ENCODE peak calls at places on chromosomes 1 and 21, in four cellular contexts. I is GM12878, H is HepG2, V is H1. O is an unnamed sample.

GRCh38 chr1:73194965-73195364 is 912.6 kb upstream of the NEGR1 start:
- DNase-seq in V (no peak), H (no peak), I (no peak), O (no peak)

GRCh38 chr1:201259476-201260235 is 23.6 kb upstream of the PKP1 start:
- DNase-seq in V (peak; percentile 86), I (no peak), H (no peak), O (no peak)

GRCh38 chr1:21724570-21724969 is 55.4 kb upstream of the RAP1GAP start:
- DNase-seq in H (no peak), V (no peak), I (no peak), O (no peak)

GRCh38 chr1:37574834-37575479 is 18.2 kb downstream of the DNALI1 start:
- DNase-seq in I (no peak), H (no peak), V (no peak), O (no peak)

GRCh38 chr21:41650526-41651145 is 116.2 kb downstream of the RIPK4 start:
- DNase-seq in V (no peak), H (no peak), I (no peak), O (no peak)

GRCh38 chr1:232250838-232251237 is 379.1 kb downstream of the SIPA1L2 start:
- DNase-seq in V (no peak), I (no peak), H (no peak), O (no peak)

GRCh38 chr1:213070399-213070798 is 19.4 kb downstream of the RPS6KC1 start:
- DNase-seq in H (peak; percentile 35), V (no peak), I (peak; percentile 84), O (no peak)

GRCh38 chr1:22104865-22105437 is 37.9 kb downstream of the WNT4 start:
- DNase-seq in H (no peak), I (no peak), V (no peak), O (no peak)

GRCh38 chr21:33901421-33902288 is 13.9 kb downstream of the ATP5PO start:
- DNase-seq in H (peak; percentile 20), V (peak; percentile 61), I (no peak), O (peak; percentile 80)

GRCh38 chr21:24076179-24076578 is 1531.1 kb downstream of the MRPL39 start:
- DNase-seq in H (no peak), I (no peak), V (no peak), O (no peak)

DNA sequence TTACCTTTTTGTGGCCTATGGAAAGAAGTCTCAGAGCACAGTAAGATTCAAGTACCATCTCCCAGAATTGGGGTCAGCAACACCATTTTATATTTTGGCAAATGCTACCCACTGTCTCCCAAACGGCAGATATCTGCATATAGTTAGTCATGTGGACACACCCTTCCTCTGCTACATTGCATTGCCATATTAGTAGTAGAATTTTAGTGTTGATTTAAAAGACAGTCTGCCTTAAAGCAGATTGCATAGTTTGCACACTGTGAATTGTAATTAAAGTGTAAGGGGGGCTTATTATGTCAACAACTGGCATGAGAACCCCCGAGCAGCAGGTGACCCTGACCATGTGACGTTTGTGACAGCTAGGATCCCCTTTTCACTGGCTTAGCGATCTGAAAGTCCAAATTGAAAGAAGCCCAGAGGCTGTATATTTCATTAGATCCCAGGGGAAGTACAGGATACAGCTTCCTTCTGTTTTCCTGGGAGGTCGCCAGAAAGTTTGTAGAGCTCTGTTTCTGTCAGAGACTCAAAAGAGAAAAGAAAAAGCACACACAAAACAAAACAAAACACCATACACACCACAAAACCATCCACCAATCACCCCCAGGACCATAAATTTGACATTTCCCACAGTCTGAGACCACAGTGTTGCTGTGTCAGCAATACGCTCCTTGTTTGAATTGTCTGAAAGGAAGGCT is 172.4 kb downstream of the NFIA start:
- DNase-seq in I (no peak), H (no peak), V (no peak), O (no peak)
- H3K4me3 ChIP-seq in I (no peak overlapping the region), H (no peak overlapping the region), V (no peak overlapping the region), O (no peak overlapping the region)

GRCh38 chr1:222792744-222793143 is 22.1 kb upstream of the DISP1 start:
- DNase-seq in V (no peak), I (no peak), H (no peak), O (no peak)

GRCh38 chr1:222788328-222789156 is 26.3 kb upstream of the DISP1 start:
- DNase-seq in H (no peak), I (no peak), V (no peak), O (no peak)

GRCh38 chr1:222790520-222790919 is 24.3 kb upstream of the DISP1 start:
- DNase-seq in I (no peak), H (no peak), V (no peak), O (no peak)

GRCh38 chr1:222790115-222790514 is 24.7 kb upstream of the DISP1 start:
- DNase-seq in H (no peak), V (no peak), I (no peak), O (no peak)

DNA sequence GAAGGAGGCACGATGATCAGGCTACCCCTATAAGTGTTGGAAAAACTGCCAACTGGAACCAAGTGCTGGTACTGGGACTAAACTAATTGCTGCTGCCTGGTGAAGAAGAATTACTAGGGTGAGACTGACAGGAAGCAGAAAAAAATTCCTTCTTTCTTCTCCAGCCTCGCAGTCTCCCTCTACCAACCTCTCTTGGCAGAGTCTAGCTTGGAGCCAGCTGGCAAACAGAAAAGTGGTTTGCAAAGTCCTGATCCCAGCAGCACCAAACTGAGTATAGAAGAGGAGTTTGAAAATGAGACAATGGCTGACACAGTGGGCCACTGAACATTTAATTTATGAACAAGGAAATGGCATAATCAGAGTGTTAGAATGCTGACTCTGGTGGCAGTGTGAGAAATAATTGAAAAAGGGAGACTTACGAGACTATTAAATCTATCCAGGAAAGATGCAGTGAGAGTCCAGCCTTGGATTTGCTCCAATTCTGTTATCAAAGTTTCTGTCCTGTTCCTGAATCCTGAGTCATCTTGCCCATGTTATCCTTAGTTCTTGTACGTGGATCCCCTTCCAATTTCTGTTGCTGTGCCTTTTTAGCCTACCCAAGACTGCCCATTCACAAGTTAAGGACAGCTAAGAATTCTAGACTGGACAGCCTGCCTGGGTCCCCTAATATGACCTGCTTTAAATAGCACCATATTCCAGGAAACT is 23.7 kb upstream of the DISP1 start:
- DNase-seq in H (no peak), I (no peak), V (no peak), O (no peak)
- TF ChIP-seq SUZ12 in H (no peak), I (no peak), V (no peak), O (no peak)

GRCh38 chr21:15001113-15001512 is 63.7 kb downstream of the NRIP1 start:
- DNase-seq in I (no peak), V (no peak), H (no peak), O (no peak)

GRCh38 chr21:15004721-15005370 is 60.0 kb downstream of the NRIP1 start:
- DNase-seq in V (no peak), H (no peak), I (no peak), O (no peak)

GRCh38 chr21:15005391-15005790 is 59.4 kb downstream of the NRIP1 start:
- DNase-seq in I (no peak), H (no peak), V (peak; percentile 55), O (peak; percentile 88)

GRCh38 chr21:15001773-15002647 is 62.8 kb downstream of the NRIP1 start:
- DNase-seq in I (peak; percentile 7), V (no peak), H (no peak), O (no peak)

DNA sequence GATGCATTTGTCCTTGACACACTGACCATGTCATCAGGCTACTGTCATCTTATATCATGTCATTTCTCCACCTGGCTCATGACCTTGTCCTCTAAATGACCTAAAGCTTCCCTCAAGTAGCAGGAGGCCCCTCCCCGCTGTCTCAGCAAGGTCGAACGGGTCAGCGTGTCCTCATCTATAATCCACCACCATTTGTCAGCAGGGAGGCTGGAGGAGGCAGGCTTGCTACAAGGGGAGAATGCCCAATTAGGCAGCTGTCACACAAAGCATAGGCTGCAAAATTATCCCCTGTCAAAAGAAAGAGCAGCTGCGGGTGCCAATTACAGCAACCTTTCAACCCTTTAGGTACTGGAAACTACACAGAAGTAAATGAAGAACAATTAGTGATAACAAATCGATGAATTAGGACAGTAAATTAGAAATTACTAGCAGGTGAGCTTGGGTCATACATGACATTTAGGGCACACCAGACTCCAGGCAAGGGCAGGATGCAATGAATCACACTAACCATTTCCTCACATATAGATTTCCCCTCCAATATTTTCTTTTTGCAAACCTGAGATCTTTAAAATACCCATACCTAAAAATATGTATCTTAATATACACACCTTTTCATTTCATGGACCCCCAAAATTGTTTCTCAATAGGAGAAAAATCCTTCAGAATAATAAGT is 61.2 kb downstream of the NRIP1 start:
- DNase-seq in V (no peak), H (no peak), I (no peak), O (no peak)
- H3K4me1 ChIP-seq in V (no peaks in the 10 kb centered on the region), H (peaks cover 98% of the 10 kb centered on the region), I (peaks cover 8% of the 10 kb centered on the region), O (peaks cover 3% of the 10 kb centered on the region)

GRCh38 chr1:93692451-93692861 is 10.8 kb upstream of the BCAR3 start:
- DNase-seq in I (no peak), V (no peak), H (no peak), O (no peak)

GRCh38 chr1:93694833-93695232 is 13.2 kb upstream of the BCAR3 start:
- DNase-seq in V (no peak), H (no peak), I (no peak), O (no peak)

GRCh38 chr1:93694039-93694438 is 12.4 kb upstream of the BCAR3 start:
- DNase-seq in V (no peak), H (no peak), I (no peak), O (no peak)

GRCh38 chr1:93692001-93692400 is 10.4 kb upstream of the BCAR3 start:
- DNase-seq in H (no peak), I (no peak), V (no peak), O (no peak)

DNA sequence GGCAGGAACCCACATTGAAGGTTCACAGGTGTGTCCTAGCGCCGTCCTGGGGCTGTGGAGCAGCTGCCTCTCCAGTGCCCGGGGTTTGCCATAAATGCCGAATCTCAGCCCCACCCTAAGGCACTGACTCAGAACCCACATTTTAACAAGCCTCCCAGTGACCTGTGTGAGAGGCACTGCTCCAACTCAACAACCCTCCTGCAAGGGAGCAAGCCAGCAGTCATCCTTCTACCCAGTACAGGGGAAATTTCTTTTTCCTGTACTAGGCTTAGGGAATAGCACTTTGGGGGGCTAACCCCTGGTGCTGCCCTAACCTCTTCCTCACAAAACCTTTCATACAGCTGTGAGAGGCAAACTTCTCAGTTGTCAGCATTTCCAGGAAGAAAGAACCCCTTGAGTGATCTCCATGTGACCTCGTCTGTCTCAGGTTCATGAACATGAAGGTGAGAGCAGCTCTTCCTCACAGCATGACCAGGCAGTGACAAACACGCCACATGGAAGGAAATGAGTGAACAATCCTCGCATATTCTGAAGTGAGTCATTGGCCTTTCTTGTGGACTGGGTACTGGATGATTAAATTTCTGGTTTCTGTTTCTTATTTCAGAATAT is 11.4 kb upstream of the BCAR3 start:
- DNase-seq in I (peak; percentile 63), V (no peak), H (peak; percentile 27), O (no peak)
- H3K4me3 ChIP-seq in I (no peak overlapping the region), V (no peak overlapping the region), H (no peak overlapping the region), O (no peak overlapping the region)

GRCh38 chr21:36976228-36976627 is 9.8 kb upstream of the HLCS start:
- DNase-seq in H (no peak), I (no peak), V (no peak), O (no peak)

GRCh38 chr21:36974851-36975192 is 8.4 kb upstream of the HLCS start:
- DNase-seq in I (no peak), V (no peak), H (no peak), O (no peak)

GRCh38 chr21:36968414-36968813 is 1.9 kb upstream of the HLCS start:
- DNase-seq in I (no peak), H (no peak), V (no peak), O (no peak)

GRCh38 chr21:36976882-36977651 is 10.6 kb upstream of the HLCS start:
- DNase-seq in V (peak; percentile 58), I (peak; percentile 59), H (peak; percentile 87), O (peak; percentile 75)

GRCh38 chr21:36973986-36974850 is 7.7 kb upstream of the HLCS start:
- DNase-seq in V (no peak), I (no peak), H (no peak), O (no peak)
- TF ChIP-seq SUZ12 in V (no peak), I (no peak), H (no peak), O (no peak)

GRCh38 chr1:42318601-42319000 is 16.4 kb downstream of the FOXJ3 start:
- DNase-seq in H (no peak), I (no peak), V (no peak), O (no peak)
- H3K4me1 ChIP-seq in H (peaks cover 95% of the 10 kb centered on the region), I (peaks cover 13% of the 10 kb centered on the region), V (no peaks in the 10 kb centered on the region), O (no peaks in the 10 kb centered on the region)